ENCODE peak calls at places on chromosomes 5 and 9, in six cellular contexts. E is OCI-LY7, O is upper lobe of right lung, C is NT2/D1, B is neural progenitor cell, I is GM23248. V is an unnamed sample. For H3K9me3 and H3K36me3, the result is how much of the 10 kb centered on the place peaks cover.

GRCh38 chr9:134216449-134216951 is 52.1 kb upstream of the RNU6ATAC start:
- DNase-seq in B (no peak), C (no peak), O (peak), E (no peak), I (no peak), V (no peak)

GRCh38 chr5:180390441-180391190 is 37.5 kb upstream of the GFPT2 start:
- DNase-seq in E (no peak), B (peak), I (peak), O (peak), C (no peak), V (peak)

GRCh38 chr9:91557352-91557751 is 133.7 kb upstream of the NFIL3 start:
- DNase-seq in I (no peak), O (no peak), C (no peak), B (no peak), E (no peak), V (no peak)

GRCh38 chr9:12464910-12465512 is 228.2 kb upstream of the TYRP1 start:
- DNase-seq in I (peak), C (peak), E (peak), B (peak), O (no peak), V (no peak)

GRCh38 chr5:65913519-65913918 is 12.9 kb upstream of the ERBIN start:
- DNase-seq in C (no peak), O (no peak), E (no peak), I (peak), B (no peak), V (no peak)

GRCh38 chr5:158970569-158971014 is 129.1 kb downstream of the EBF1 start:
- DNase-seq in B (no peak), C (no peak), O (no peak), I (no peak), E (no peak), V (no peak)

GRCh38 chr5:170534177-170534576 is 30.4 kb downstream of the KCNIP1 start:
- DNase-seq in I (no peak), C (no peak), B (no peak), O (no peak), E (no peak), V (no peak)

GRCh38 chr5:38468978-38469706 is 87.3 kb downstream of the LIFR start:
- DNase-seq in I (no peak), B (no peak), O (no peak), E (no peak), C (no peak), V (peak)

GRCh38 chr9:19510907-19511306 is 102.1 kb downstream of the ACER2 start:
- DNase-seq in B (no peak), O (no peak), E (no peak), I (no peak), C (no peak), V (no peak)

GRCh38 chr9:15468113-15468512 is 42.7 kb downstream of the PSIP1 start:
- DNase-seq in C (no peak), I (no peak), O (no peak), B (no peak), E (no peak), V (no peak)

GRCh38 chr5:66442951-66443445 is 153.2 kb upstream of the MAST4 start:
- DNase-seq in B (no peak), I (peak), C (no peak), E (no peak), O (no peak), V (no peak)

GRCh38 chr5:89756955-89757354 is 652.6 kb downstream of the CETN3 start:
- DNase-seq in E (no peak), B (no peak), O (no peak), I (peak), C (no peak), V (peak)
- H3K4me3 ChIP-seq in E (no peak), B (no peak), O (no peak), I (no peak), C (no peak), V (no peak)

DNA sequence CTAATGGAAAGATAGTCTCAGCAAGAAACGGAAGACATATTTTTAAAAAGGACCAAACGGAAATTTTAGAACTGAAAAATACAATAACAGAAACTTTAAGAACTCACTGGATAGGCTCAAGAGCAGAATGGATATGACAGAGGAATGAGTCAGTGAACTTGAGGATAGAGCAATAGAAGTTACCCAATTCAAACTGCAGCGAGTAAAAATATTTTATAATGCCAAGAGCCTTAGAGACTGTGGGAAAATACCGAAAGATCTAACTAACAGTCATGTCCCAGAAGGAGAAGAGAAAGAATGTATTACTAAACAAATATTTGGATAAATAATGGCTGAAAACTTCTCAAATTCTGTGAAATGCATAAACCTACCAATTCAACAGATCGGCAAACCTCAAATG is 40.8 kb downstream of the ADAMTS2 start:
- DNase-seq in B (no peak), E (no peak), O (no peak), I (peak), C (no peak), V (no peak)
- H3K9me3 ChIP-seq in B (under half), E (under half), O (under half), I (under half), C (under half), V (under half)

GRCh38 chr5:132592521-132592920 is 35.7 kb downstream of the RAD50 start:
- DNase-seq in C (no peak), B (peak), O (no peak), I (no peak), E (no peak), V (no peak)
- H3K36me3 ChIP-seq in C (under half), B (under half), O (half or more), I (half or more), E (half or more), V (half or more)

GRCh38 chr9:89177021-89177400 is 1.6 kb downstream of the SHC3 start:
- DNase-seq in I (peak), C (no peak), B (peak), O (no peak), E (no peak), V (no peak)
- H3K4me3 ChIP-seq in I (peak), C (peak), B (peak), O (peak), E (no peak), V (no peak)